ENCODE peak calls at places on chromosomes 11 and 22, in nine cellular contexts. C is activated T-cell treated with anti-CD3 and anti-CD28 coated beads for 1 hour; G is ELR; H is stimulated activated CD8-positive, alpha-beta memory T cell treated with anti-CD3 and anti-CD28 coated beads, Interleukin-2, amount 100 ng/mL, for 48 hours; B is ELF-1; W is mesothelial cell of epicardium; Z is AG08396; F is neural progenitor cell; K is HAP-1. V is an unnamed sample.
A peak's percentile ranks its signal among the peaks of the same experiment; 100 is the strongest.

GRCh38 chr11:62615521-62615920 is 2.5 kb downstream of the ROM1 start:
- DNase-seq in C (no peak), G (no peak), H (no peak), B (no peak), W (no peak), Z (no peak), F (no peak), K (no peak), V (no peak)

GRCh38 chr11:110797453-110797852 is 85.2 kb upstream of the ARHGAP20 start:
- DNase-seq in C (no peak), G (no peak), H (no peak), B (no peak), W (no peak), Z (no peak), F (no peak), K (no peak), V (no peak)

GRCh38 chr22:36330655-36331305 is 57.0 kb downstream of the MYH9 start:
- DNase-seq in C (no peak), G (peak; percentile 68), H (no peak), B (peak; percentile 74), W (no peak), Z (no peak), F (no peak), K (no peak), V (no peak)

GRCh38 chr22:42991010-42991651 is 23.8 kb downstream of the PACSIN2 start:
- DNase-seq in C (no peak), G (peak; percentile 95), H (no peak), B (peak; percentile 38), W (no peak), Z (peak; percentile 68), F (no peak), K (no peak), V (no peak)

GRCh38 chr22:29854432-29854831 is 16.4 kb upstream of the ASCC2 start:
- DNase-seq in C (no peak), G (no peak), H (no peak), B (no peak), W (no peak), Z (no peak), F (no peak), K (no peak), V (no peak)

GRCh38 chr22:23709107-23709506 is 18.3 kb downstream of the RGL4 start:
- DNase-seq in C (no peak), G (peak; percentile 28), H (no peak), B (no peak), W (no peak), Z (peak; percentile 54), F (no peak), K (no peak), V (no peak)

GRCh38 chr11:46159694-46160093 is 38.4 kb upstream of the PHF21A start:
- DNase-seq in C (no peak), G (no peak), H (no peak), B (peak; percentile 48), W (no peak), Z (no peak), F (no peak), K (no peak), V (no peak)

GRCh38 chr11:19694796-19695345 is 17.8 kb upstream of the NAV2 start:
- DNase-seq in C (no peak), G (no peak), H (no peak), B (no peak), W (no peak), Z (no peak), F (no peak), K (no peak), V (no peak)

GRCh38 chr11:27705873-27706820 is 5.9 kb upstream of the BDNF start:
- DNase-seq in C (no peak), G (peak; percentile 55), H (no peak), B (peak; percentile 44), W (no peak), Z (peak; percentile 31), F (peak; percentile 62), K (peak; percentile 14), V (peak; percentile 59)

GRCh38 chr22:37972527-37972926 is 11.8 kb downstream of the SOX10 start:
- DNase-seq in C (no peak), G (no peak), H (no peak), B (no peak), W (peak; percentile 48), Z (no peak), F (no peak), K (no peak), V (no peak)

GRCh38 chr11:3003396-3004231 is 11.5 kb upstream of the NAP1L4 start:
- DNase-seq in C (no peak), G (no peak), H (no peak), B (no peak), W (no peak), Z (no peak), F (no peak), K (no peak), V (no peak)

GRCh38 chr11:117020873-117021564 is 77.2 kb downstream of the SIK3 start:
- DNase-seq in C (no peak), G (no peak), H (no peak), B (no peak), W (no peak), Z (no peak), F (no peak), K (no peak), V (no peak)

GRCh38 chr11:70503878-70504240 is 105.5 kb downstream of the CTTN start:
- DNase-seq in C (no peak), G (no peak), H (no peak), B (peak; percentile 50), W (no peak), Z (no peak), F (no peak), K (peak; percentile 5), V (no peak)